ENCODE peak calls at places on chromosomes 7 and 10, in five cellular contexts. Z is heart left ventricle, A is GM13976, R is right atrium auricular region, M is endothelial cell. T is an unnamed sample.
A peak's percentile ranks its signal among the peaks of the same experiment; 100 is the strongest.

GRCh38 chr7:145347271-145347670 is 511.4 kb upstream of the TPK1 start:
- DNase-seq in Z (no peak), A (no peak), R (no peak), M (no peak), T (no peak)

GRCh38 chr7:94301024-94301588 is 93.6 kb upstream of the COL1A2 start:
- DNase-seq in Z (peak; percentile 83), A (no peak), R (peak; percentile 85), M (peak; percentile 26), T (no peak)

GRCh38 chr7:26549281-26549943 is 257.8 kb downstream of the SNX10 start:
- DNase-seq in Z (no peak), A (no peak), R (no peak), M (no peak), T (no peak)

GRCh38 chr7:282621-283020 is 7.3 kb upstream of the FOXL3 start:
- DNase-seq in Z (peak; percentile 6), A (no peak), R (no peak), M (no peak), T (no peak)

GRCh38 chr7:108723343-108723957 is 153.8 kb downstream of the DNAJB9 start:
- DNase-seq in Z (no peak), A (no peak), R (no peak), M (no peak), T (no peak)

GRCh38 chr10:7411671-7412481 is 1.0 kb upstream of the SFMBT2 start:
- DNase-seq in Z (no peak), A (no peak), R (no peak), M (peak; percentile 24), T (peak; percentile 26)

GRCh38 chr10:114714281-114714741 is 56.2 kb upstream of the ABLIM1 start:
- DNase-seq in Z (peak; percentile 68), A (no peak), R (no peak), M (no peak), T (no peak)

GRCh38 chr7:28078036-28078901 is 102.3 kb downstream of the JAZF1 start:
- DNase-seq in Z (peak; percentile 60), A (peak; percentile 49), R (no peak), M (peak; percentile 41), T (peak; percentile 46)

GRCh38 chr7:22758576-22758975 is 31.6 kb downstream of the IL6 start:
- DNase-seq in Z (no peak), A (no peak), R (no peak), M (no peak), T (no peak)

GRCh38 chr7:33893377-33893776 is 12.0 kb upstream of the BMPER start:
- DNase-seq in Z (no peak), A (no peak), R (no peak), M (no peak), T (no peak)

GRCh38 chr7:132436121-132436520 is 140.1 kb downstream of the PLXNA4 start:
- DNase-seq in Z (peak; percentile 36), A (no peak), R (no peak), M (no peak), T (no peak)

GRCh38 chr10:59894114-59894513 is 12.2 kb downstream of the CCDC6 start:
- DNase-seq in Z (peak; percentile 60), A (no peak), R (no peak), M (no peak), T (no peak)

GRCh38 chr10:48509974-48510692 is 94.7 kb downstream of the ARHGAP22 start:
- DNase-seq in Z (no peak), A (peak; percentile 66), R (no peak), M (peak; percentile 44), T (no peak)
- TF ChIP-seq CTCF in Z (peak; percentile 25), A (peak; percentile 29), R (peak; percentile 40), M (peak; percentile 22), T (no peak)

GRCh38 chr10:69636273-69636575 is 6.2 kb downstream of the FAM241B start:
- DNase-seq in Z (no peak), A (peak; percentile 16), R (no peak), M (no peak), T (no peak)

GRCh38 chr10:69638642-69639041 is 8.6 kb downstream of the FAM241B start:
- DNase-seq in Z (no peak), A (peak; percentile 13), R (no peak), M (no peak), T (no peak)

GRCh38 chr10:69635428-69636272 is 5.6 kb downstream of the FAM241B start:
- DNase-seq in Z (no peak), A (peak; percentile 20), R (no peak), M (no peak), T (no peak)

GRCh38 chr10:69634759-69635425 is 4.8 kb downstream of the FAM241B start:
- DNase-seq in Z (no peak), A (peak; percentile 24), R (no peak), M (no peak), T (no peak)

GRCh38 chr10:69636626-69637550 is 6.8 kb downstream of the FAM241B start:
- DNase-seq in Z (no peak), A (peak; percentile 38), R (no peak), M (peak; percentile 38), T (no peak)
- TF ChIP-seq CTCF in Z (peak; percentile 13), A (no peak), R (peak; percentile 40), M (no peak), T (no peak)

GRCh38 chr10:91800756-91801155 is 2.5 kb downstream of the TNKS2 start:
- DNase-seq in Z (no peak), A (no peak), R (no peak), M (no peak), T (no peak)

GRCh38 chr10:91803386-91804125 is 5.3 kb downstream of the TNKS2 start:
- DNase-seq in Z (no peak), A (no peak), R (no peak), M (no peak), T (no peak)

GRCh38 chr10:91805110-91805825 is 7.0 kb downstream of the TNKS2 start:
- DNase-seq in Z (no peak), A (no peak), R (no peak), M (no peak), T (no peak)

GRCh38 chr10:91800192-91800591 is 2.0 kb downstream of the TNKS2 start:
- DNase-seq in Z (no peak), A (no peak), R (no peak), M (no peak), T (no peak)

GRCh38 chr10:91804126-91804510 is 5.9 kb downstream of the TNKS2 start:
- DNase-seq in Z (no peak), A (no peak), R (no peak), M (no peak), T (no peak)
- TF ChIP-seq CTCF in Z (no peak), A (no peak), R (no peak), M (no peak), T (no peak)

GRCh38 chr10:75207868-75208167 is 2.8 kb upstream of the VDAC2 start:
- DNase-seq in Z (no peak), A (no peak), R (no peak), M (no peak), T (no peak)

GRCh38 chr10:75209325-75210192 is 1.0 kb upstream of the VDAC2 start:
- DNase-seq in Z (peak; percentile 92), A (peak; percentile 77), R (peak; percentile 91), M (peak; percentile 37), T (peak; percentile 77)

GRCh38 chr10:75208177-75208576 is 2.4 kb upstream of the VDAC2 start:
- DNase-seq in Z (no peak), A (no peak), R (no peak), M (no peak), T (no peak)

GRCh38 chr10:75211007-75211735 is 575 bp downstream of the VDAC2 start:
- DNase-seq in Z (no peak), A (peak; percentile 44), R (no peak), M (no peak), T (peak; percentile 49)

GRCh38 chr10:75210193-75211006 is at the start of gene VDAC2:
- DNase-seq in Z (peak; percentile 94), A (peak; percentile 97), R (peak; percentile 89), M (peak; percentile 94), T (peak; percentile 98)
- TF ChIP-seq CTCF in Z (no peak), A (no peak), R (no peak), M (no peak), T (no peak)

GRCh38 chr7:99310004-99310403 is 15.7 kb upstream of the ARPC1A start:
- DNase-seq in Z (no peak), A (no peak), R (no peak), M (no peak), T (no peak)

GRCh38 chr7:99313204-99313573 is 12.5 kb upstream of the ARPC1A start:
- DNase-seq in Z (no peak), A (no peak), R (no peak), M (no peak), T (no peak)

GRCh38 chr7:99309141-99309540 is 16.6 kb upstream of the ARPC1A start:
- DNase-seq in Z (no peak), A (no peak), R (no peak), M (no peak), T (no peak)

GRCh38 chr7:99312316-99313203 is 13.1 kb upstream of the ARPC1A start:
- DNase-seq in Z (peak; percentile 67), A (peak; percentile 77), R (peak; percentile 78), M (peak; percentile 80), T (peak; percentile 74)

GRCh38 chr7:99311702-99312101 is 14.0 kb upstream of the ARPC1A start:
- DNase-seq in Z (no peak), A (no peak), R (no peak), M (no peak), T (no peak)
- TF ChIP-seq CTCF in Z (no peak), A (no peak), R (no peak), M (no peak), T (no peak)

GRCh38 chr7:110090113-110090820 is 1000.7 kb upstream of the LRRN3 start:
- DNase-seq in Z (no peak), A (peak; percentile 27), R (no peak), M (peak; percentile 16), T (peak; percentile 11)
- TF ChIP-seq CTCF in Z (peak; percentile 8), A (no peak), R (peak; percentile 43), M (no peak), T (no peak)